ENCODE peak calls at places on chromosomes 11 and 22, in seven cellular contexts. One of them, this sample, is unnamed.

GRCh38 chr11:20933958-20934357 is 264.6 kb downstream of the NELL1 start:
- DNase-seq in AG04450: no peak
- DNase-seq in fibroblast of the aortic adventitia: no peak
- DNase-seq in HCT116: no peak
- DNase-seq in IMR-90: no peak
- DNase-seq in cardiac muscle cell: no peak
- DNase-seq in lung: no peak
- DNase-seq in this sample: no peak

GRCh38 chr11:1844221-1845094 is 5.7 kb downstream of the TNNI2 start:
- DNase-seq in lung: no peak
- DNase-seq in fibroblast of the aortic adventitia: no peak
- DNase-seq in cardiac muscle cell: peak
- DNase-seq in IMR-90: no peak
- DNase-seq in AG04450: no peak
- DNase-seq in HCT116: no peak
- DNase-seq in this sample: no peak

GRCh38 chr22:41405588-41405987 is 23.8 kb downstream of the TEF start:
- DNase-seq in AG04450: no peak
- DNase-seq in cardiac muscle cell: no peak
- DNase-seq in IMR-90: no peak
- DNase-seq in fibroblast of the aortic adventitia: no peak
- DNase-seq in lung: no peak
- DNase-seq in HCT116: no peak
- DNase-seq in this sample: peak

GRCh38 chr11:69213964-69214363 is 58.2 kb downstream of the SMIM38 start:
- DNase-seq in HCT116: no peak
- DNase-seq in IMR-90: no peak
- DNase-seq in AG04450: no peak
- DNase-seq in lung: no peak
- DNase-seq in fibroblast of the aortic adventitia: no peak
- DNase-seq in cardiac muscle cell: no peak
- DNase-seq in this sample: no peak

GRCh38 chr11:26072612-26073011 is 259.3 kb upstream of the ANO3 start:
- DNase-seq in AG04450: no peak
- DNase-seq in IMR-90: no peak
- DNase-seq in cardiac muscle cell: no peak
- DNase-seq in lung: no peak
- DNase-seq in HCT116: no peak
- DNase-seq in fibroblast of the aortic adventitia: no peak
- DNase-seq in this sample: no peak

GRCh38 chr11:369336-370018 is at the start of gene B4GALNT4:
- DNase-seq in cardiac muscle cell: peak
- DNase-seq in fibroblast of the aortic adventitia: peak
- DNase-seq in lung: no peak
- DNase-seq in HCT116: no peak
- DNase-seq in IMR-90: peak
- DNase-seq in AG04450: no peak
- DNase-seq in this sample: no peak

GRCh38 chr11:17544181-17544622 is at the start of gene USH1C:
- DNase-seq in AG04450: no peak
- DNase-seq in IMR-90: no peak
- DNase-seq in cardiac muscle cell: no peak
- DNase-seq in lung: no peak
- DNase-seq in fibroblast of the aortic adventitia: no peak
- DNase-seq in HCT116: peak
- DNase-seq in this sample: no peak

GRCh38 chr11:12045914-12046635 is 37.6 kb upstream of the DKK3 start:
- DNase-seq in fibroblast of the aortic adventitia: no peak
- DNase-seq in AG04450: no peak
- DNase-seq in IMR-90: peak
- DNase-seq in cardiac muscle cell: no peak
- DNase-seq in HCT116: no peak
- DNase-seq in lung: no peak
- DNase-seq in this sample: no peak

GRCh38 chr11:21811572-21811971 is 381.3 kb upstream of the ANO5 start:
- DNase-seq in lung: no peak
- DNase-seq in HCT116: no peak
- DNase-seq in fibroblast of the aortic adventitia: no peak
- DNase-seq in AG04450: no peak
- DNase-seq in cardiac muscle cell: no peak
- DNase-seq in IMR-90: no peak
- DNase-seq in this sample: no peak

GRCh38 chr11:84398017-84398626 is 1112.0 kb upstream of the CCDC90B start:
- DNase-seq in lung: no peak
- DNase-seq in HCT116: no peak
- DNase-seq in cardiac muscle cell: peak
- DNase-seq in fibroblast of the aortic adventitia: peak
- DNase-seq in AG04450: no peak
- DNase-seq in IMR-90: peak
- DNase-seq in this sample: no peak

GRCh38 chr22:21102659-21103267 is 57.0 kb downstream of the LRRC74B start:
- DNase-seq in cardiac muscle cell: peak
- DNase-seq in AG04450: no peak
- DNase-seq in lung: peak
- DNase-seq in HCT116: peak
- DNase-seq in fibroblast of the aortic adventitia: peak
- DNase-seq in IMR-90: peak
- DNase-seq in this sample: peak

GRCh38 chr22:47423861-47424820 is 661.7 kb downstream of the TBC1D22A start:
- DNase-seq in cardiac muscle cell: no peak
- DNase-seq in lung: no peak
- DNase-seq in fibroblast of the aortic adventitia: no peak
- DNase-seq in AG04450: no peak
- DNase-seq in HCT116: no peak
- DNase-seq in IMR-90: no peak
- DNase-seq in this sample: no peak

GRCh38 chr11:95156133-95156731 is 66.6 kb downstream of the ENDOD1 start:
- DNase-seq in AG04450: no peak
- DNase-seq in cardiac muscle cell: no peak
- DNase-seq in HCT116: no peak
- DNase-seq in fibroblast of the aortic adventitia: no peak
- DNase-seq in IMR-90: no peak
- DNase-seq in lung: no peak
- DNase-seq in this sample: no peak

GRCh38 chr11:131468565-131468964 is 98.2 kb downstream of the NTM start:
- DNase-seq in fibroblast of the aortic adventitia: no peak
- DNase-seq in lung: no peak
- DNase-seq in HCT116: no peak
- DNase-seq in cardiac muscle cell: peak
- DNase-seq in AG04450: no peak
- DNase-seq in IMR-90: no peak
- DNase-seq in this sample: no peak

GRCh38 chr11:64691543-64691942 is 31.5 kb downstream of the NRXN2 start:
- DNase-seq in HCT116: no peak
- DNase-seq in IMR-90: no peak
- DNase-seq in AG04450: no peak
- DNase-seq in fibroblast of the aortic adventitia: no peak
- DNase-seq in lung: no peak
- DNase-seq in cardiac muscle cell: no peak
- DNase-seq in this sample: no peak

GRCh38 chr22:30605449-30606110 is 1.4 kb upstream of the TCN2 start:
- DNase-seq in HCT116: peak
- DNase-seq in lung: peak
- DNase-seq in fibroblast of the aortic adventitia: peak
- DNase-seq in IMR-90: peak
- DNase-seq in cardiac muscle cell: peak
- DNase-seq in AG04450: no peak
- DNase-seq in this sample: peak

GRCh38 chr22:26234267-26234666 is 65.0 kb downstream of the SEZ6L start:
- DNase-seq in lung: no peak
- DNase-seq in AG04450: no peak
- DNase-seq in fibroblast of the aortic adventitia: no peak
- DNase-seq in cardiac muscle cell: no peak
- DNase-seq in IMR-90: no peak
- DNase-seq in HCT116: no peak
- DNase-seq in this sample: no peak

GRCh38 chr11:114171257-114172054 is 111.9 kb downstream of the ZBTB16 start:
- DNase-seq in AG04450: no peak
- DNase-seq in fibroblast of the aortic adventitia: no peak
- DNase-seq in HCT116: no peak
- DNase-seq in lung: peak
- DNase-seq in cardiac muscle cell: peak
- DNase-seq in IMR-90: no peak
- DNase-seq in this sample: no peak

DNA sequence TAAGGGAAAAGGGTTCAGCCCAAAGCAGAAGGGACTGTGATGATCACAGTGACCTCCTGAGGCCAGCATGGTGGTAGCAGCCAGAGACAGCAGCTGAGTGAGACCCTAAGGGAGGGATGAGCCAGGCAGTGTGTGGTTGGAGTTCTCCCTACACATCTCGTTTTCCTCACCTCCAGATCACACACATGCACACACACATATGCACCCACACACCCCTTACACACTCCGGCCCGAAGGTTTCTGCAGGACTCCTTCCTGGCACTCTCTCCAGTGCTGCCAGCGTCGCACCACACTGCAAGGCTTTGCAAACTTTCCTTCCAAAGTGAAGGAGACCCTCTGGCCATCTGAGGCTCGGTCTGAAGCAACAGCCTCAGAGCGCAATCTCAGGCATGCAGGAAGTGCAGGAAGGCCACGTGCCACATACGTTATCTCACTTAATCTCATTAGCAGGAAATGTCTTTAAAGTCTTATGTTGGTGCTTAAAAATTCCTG is 26.9 kb upstream of the TP53I11 start:
- DNase-seq in fibroblast of the aortic adventitia: no peak
- DNase-seq in cardiac muscle cell: peak
- DNase-seq in HCT116: no peak
- DNase-seq in AG04450: no peak
- DNase-seq in IMR-90: peak
- DNase-seq in lung: no peak
- DNase-seq in this sample: no peak
- TF ChIP-seq CTCF in fibroblast of the aortic adventitia: no peak
- TF ChIP-seq CTCF in cardiac muscle cell: peak
- TF ChIP-seq CTCF in HCT116: peak
- TF ChIP-seq CTCF in AG04450: no peak
- TF ChIP-seq CTCF in IMR-90: peak
- TF ChIP-seq CTCF in lung: no peak
- TF ChIP-seq CTCF in this sample: no peak

GRCh38 chr11:61611309-61611708 is 30.4 kb upstream of the SYT7 start:
- DNase-seq in HCT116: no peak
- DNase-seq in AG04450: no peak
- DNase-seq in IMR-90: no peak
- DNase-seq in fibroblast of the aortic adventitia: no peak
- DNase-seq in lung: no peak
- DNase-seq in cardiac muscle cell: no peak
- DNase-seq in this sample: no peak

GRCh38 chr11:61607920-61608599 is 27.2 kb upstream of the SYT7 start:
- DNase-seq in HCT116: no peak
- DNase-seq in IMR-90: no peak
- DNase-seq in fibroblast of the aortic adventitia: no peak
- DNase-seq in lung: no peak
- DNase-seq in cardiac muscle cell: no peak
- DNase-seq in AG04450: no peak
- DNase-seq in this sample: no peak

GRCh38 chr11:61610905-61611304 is 30.0 kb upstream of the SYT7 start:
- DNase-seq in cardiac muscle cell: no peak
- DNase-seq in HCT116: no peak
- DNase-seq in fibroblast of the aortic adventitia: no peak
- DNase-seq in IMR-90: no peak
- DNase-seq in AG04450: no peak
- DNase-seq in lung: no peak
- DNase-seq in this sample: no peak

GRCh38 chr11:61609000-61609969 is 28.4 kb upstream of the SYT7 start:
- DNase-seq in fibroblast of the aortic adventitia: no peak
- DNase-seq in IMR-90: no peak
- DNase-seq in HCT116: no peak
- DNase-seq in cardiac muscle cell: no peak
- DNase-seq in lung: no peak
- DNase-seq in AG04450: no peak
- DNase-seq in this sample: no peak

DNA sequence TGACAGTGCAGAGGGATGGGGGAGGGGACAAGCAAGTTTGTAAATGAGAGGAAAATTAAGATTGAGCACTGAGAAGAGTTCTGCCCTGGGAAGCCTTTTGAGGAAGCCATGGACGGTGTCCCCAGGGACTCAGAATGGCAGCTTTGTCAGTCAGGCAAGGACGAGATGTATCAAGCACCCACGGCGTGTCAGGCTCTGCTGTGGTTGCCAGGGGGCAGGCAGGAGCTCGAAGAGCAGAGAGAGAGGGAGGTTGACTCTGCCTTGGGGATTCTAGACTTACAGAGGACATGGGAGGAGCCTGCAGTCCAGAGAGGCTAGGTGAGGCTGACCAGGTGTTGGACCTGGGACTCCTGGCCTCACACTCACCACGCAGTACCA is 29.1 kb upstream of the SYT7 start:
- DNase-seq in HCT116: no peak
- DNase-seq in lung: no peak
- DNase-seq in IMR-90: no peak
- DNase-seq in fibroblast of the aortic adventitia: no peak
- DNase-seq in AG04450: no peak
- DNase-seq in cardiac muscle cell: no peak
- DNase-seq in this sample: no peak
- TF ChIP-seq CTCF in HCT116: peak
- TF ChIP-seq CTCF in lung: no peak
- TF ChIP-seq CTCF in IMR-90: peak
- TF ChIP-seq CTCF in fibroblast of the aortic adventitia: peak
- TF ChIP-seq CTCF in AG04450: peak
- TF ChIP-seq CTCF in cardiac muscle cell: peak
- TF ChIP-seq CTCF in this sample: no peak

DNA sequence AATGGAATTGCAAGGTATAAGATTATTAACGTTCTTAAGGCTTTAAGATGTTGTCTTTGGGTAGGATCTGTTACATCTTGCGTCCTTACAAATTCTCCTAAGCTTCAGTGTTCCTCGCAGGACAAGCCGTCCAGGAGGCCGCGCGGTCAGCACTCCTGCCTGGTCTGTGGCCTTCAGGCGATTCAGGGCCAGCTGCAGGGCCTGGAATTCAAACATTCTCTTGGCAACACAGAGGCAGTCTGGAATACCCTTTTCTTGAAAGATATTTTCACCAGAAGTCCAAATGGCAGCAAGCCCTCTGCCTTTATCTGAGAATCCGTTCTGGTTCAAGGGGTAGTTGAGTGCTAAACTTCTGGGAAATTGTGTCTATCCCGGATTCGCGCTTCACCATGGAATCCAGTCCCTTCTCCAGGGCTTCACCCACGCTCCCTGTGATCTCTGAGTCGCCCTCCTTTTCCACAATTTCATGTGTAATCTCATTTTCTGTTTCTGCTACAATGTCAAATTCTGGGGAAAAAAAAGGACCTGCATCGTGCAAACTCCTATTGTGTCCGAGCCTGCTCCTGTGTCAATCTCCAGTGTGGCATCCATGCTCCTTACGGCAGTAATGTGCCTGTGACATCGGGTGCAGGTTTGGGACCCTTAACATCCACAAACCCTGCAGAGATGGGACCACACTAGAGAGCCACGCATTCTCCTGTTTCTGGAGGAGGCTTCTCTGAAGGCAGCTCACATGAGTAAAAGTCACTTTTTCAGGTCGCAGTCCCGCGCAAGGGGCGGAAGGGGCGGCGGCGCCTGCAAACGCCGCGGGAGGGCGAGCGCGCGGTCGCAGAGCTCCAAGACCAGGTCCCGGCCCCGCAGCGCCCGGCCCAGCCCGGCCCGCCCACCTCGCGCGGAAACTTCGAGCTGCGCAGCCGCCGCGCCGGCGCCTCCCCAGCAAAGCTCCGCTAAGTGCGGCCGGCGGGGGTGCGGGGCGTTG is 25.3 kb upstream of the SORL1 start:
- DNase-seq in lung: no peak
- DNase-seq in cardiac muscle cell: no peak
- DNase-seq in IMR-90: no peak
- DNase-seq in HCT116: peak
- DNase-seq in fibroblast of the aortic adventitia: no peak
- DNase-seq in AG04450: no peak
- DNase-seq in this sample: peak
- TF ChIP-seq CTCF in lung: no peak
- TF ChIP-seq CTCF in cardiac muscle cell: no peak
- TF ChIP-seq CTCF in IMR-90: no peak
- TF ChIP-seq CTCF in HCT116: no peak
- TF ChIP-seq CTCF in fibroblast of the aortic adventitia: no peak
- TF ChIP-seq CTCF in AG04450: no peak
- TF ChIP-seq CTCF in this sample: peak

GRCh38 chr11:62753736-62754603 is at the start of gene ZBTB3:
- DNase-seq in lung: peak
- DNase-seq in HCT116: peak
- DNase-seq in AG04450: peak
- DNase-seq in IMR-90: peak
- DNase-seq in cardiac muscle cell: peak
- DNase-seq in fibroblast of the aortic adventitia: peak
- DNase-seq in this sample: peak
- TF ChIP-seq CTCF in lung: no peak
- TF ChIP-seq CTCF in HCT116: no peak
- TF ChIP-seq CTCF in AG04450: no peak
- TF ChIP-seq CTCF in IMR-90: no peak
- TF ChIP-seq CTCF in cardiac muscle cell: no peak
- TF ChIP-seq CTCF in fibroblast of the aortic adventitia: no peak
- TF ChIP-seq CTCF in this sample: no peak

This sample was measured in GM10248.